ENCODE peak calls at places on chromosomes 6 and 20, in ten cellular contexts. One of them, this sample, is unnamed.

GRCh38 chr6:133551847-133552331 is 310.7 kb downstream of the EYA4 start:
- DNase-seq in hippocampal formation: no peak
- DNase-seq in naive B cell: no peak
- DNase-seq in cardiac fibroblast: peak
- DNase-seq in CD8-positive, alpha-beta memory T cell: no peak
- DNase-seq in aorta: no peak
- DNase-seq in ACHN: peak
- DNase-seq in fibroblast of the aortic adventitia: peak
- DNase-seq in COR-L47: no peak
- DNase-seq in pons: no peak
- DNase-seq in this sample: no peak

GRCh38 chr6:151400473-151400872 is 9.1 kb upstream of the ZBTB2 start:
- DNase-seq in hippocampal formation: no peak
- DNase-seq in naive B cell: no peak
- DNase-seq in cardiac fibroblast: no peak
- DNase-seq in CD8-positive, alpha-beta memory T cell: no peak
- DNase-seq in aorta: no peak
- DNase-seq in ACHN: no peak
- DNase-seq in fibroblast of the aortic adventitia: no peak
- DNase-seq in COR-L47: no peak
- DNase-seq in pons: no peak
- DNase-seq in this sample: no peak

GRCh38 chr20:45372241-45372640 is 5.9 kb downstream of the TP53TG5 start:
- DNase-seq in hippocampal formation: no peak
- DNase-seq in naive B cell: no peak
- DNase-seq in cardiac fibroblast: no peak
- DNase-seq in CD8-positive, alpha-beta memory T cell: no peak
- DNase-seq in aorta: no peak
- DNase-seq in ACHN: no peak
- DNase-seq in fibroblast of the aortic adventitia: no peak
- DNase-seq in COR-L47: no peak
- DNase-seq in pons: no peak
- DNase-seq in this sample: peak

GRCh38 chr6:16496982-16497823 is 258.8 kb downstream of the GMPR start:
- DNase-seq in hippocampal formation: no peak
- DNase-seq in naive B cell: no peak
- DNase-seq in cardiac fibroblast: peak
- DNase-seq in CD8-positive, alpha-beta memory T cell: no peak
- DNase-seq in aorta: no peak
- DNase-seq in ACHN: no peak
- DNase-seq in fibroblast of the aortic adventitia: peak
- DNase-seq in COR-L47: no peak
- DNase-seq in pons: no peak
- DNase-seq in this sample: no peak

GRCh38 chr20:51654495-51654894 is 112.0 kb upstream of the NFATC2 start:
- DNase-seq in hippocampal formation: no peak
- DNase-seq in naive B cell: no peak
- DNase-seq in cardiac fibroblast: no peak
- DNase-seq in CD8-positive, alpha-beta memory T cell: no peak
- DNase-seq in aorta: no peak
- DNase-seq in ACHN: no peak
- DNase-seq in fibroblast of the aortic adventitia: no peak
- DNase-seq in COR-L47: no peak
- DNase-seq in pons: no peak
- DNase-seq in this sample: no peak

GRCh38 chr20:50330504-50331313 is 140.1 kb downstream of the CEBPB start:
- DNase-seq in hippocampal formation: no peak
- DNase-seq in naive B cell: no peak
- DNase-seq in cardiac fibroblast: peak
- DNase-seq in CD8-positive, alpha-beta memory T cell: no peak
- DNase-seq in aorta: peak
- DNase-seq in ACHN: no peak
- DNase-seq in fibroblast of the aortic adventitia: no peak
- DNase-seq in COR-L47: no peak
- DNase-seq in pons: peak
- DNase-seq in this sample: no peak

GRCh38 chr20:32976746-32977145 is 27.5 kb downstream of the SUN5 start:
- DNase-seq in hippocampal formation: no peak
- DNase-seq in naive B cell: no peak
- DNase-seq in cardiac fibroblast: no peak
- DNase-seq in CD8-positive, alpha-beta memory T cell: no peak
- DNase-seq in aorta: no peak
- DNase-seq in ACHN: no peak
- DNase-seq in fibroblast of the aortic adventitia: no peak
- DNase-seq in COR-L47: no peak
- DNase-seq in pons: no peak
- DNase-seq in this sample: peak

GRCh38 chr20:62337558-62338293 is 29.4 kb downstream of the LAMA5 start:
- DNase-seq in hippocampal formation: no peak
- DNase-seq in naive B cell: peak
- DNase-seq in cardiac fibroblast: no peak
- DNase-seq in CD8-positive, alpha-beta memory T cell: no peak
- DNase-seq in aorta: no peak
- DNase-seq in ACHN: no peak
- DNase-seq in fibroblast of the aortic adventitia: no peak
- DNase-seq in COR-L47: peak
- DNase-seq in pons: no peak
- DNase-seq in this sample: no peak

GRCh38 chr6:139109558-139109957 is 25.3 kb upstream of the HECA start:
- DNase-seq in hippocampal formation: no peak
- DNase-seq in naive B cell: no peak
- DNase-seq in cardiac fibroblast: peak
- DNase-seq in CD8-positive, alpha-beta memory T cell: no peak
- DNase-seq in aorta: no peak
- DNase-seq in ACHN: peak
- DNase-seq in fibroblast of the aortic adventitia: peak
- DNase-seq in COR-L47: no peak
- DNase-seq in pons: no peak
- DNase-seq in this sample: no peak

GRCh38 chr6:134177753-134178229 is 125.4 kb upstream of the SLC2A12 start:
- DNase-seq in hippocampal formation: peak
- DNase-seq in naive B cell: no peak
- DNase-seq in cardiac fibroblast: peak
- DNase-seq in CD8-positive, alpha-beta memory T cell: no peak
- DNase-seq in aorta: no peak
- DNase-seq in ACHN: no peak
- DNase-seq in fibroblast of the aortic adventitia: peak
- DNase-seq in COR-L47: no peak
- DNase-seq in pons: no peak
- DNase-seq in this sample: no peak

GRCh38 chr6:36848658-36849441 is 9.6 kb upstream of the CPNE5 start:
- DNase-seq in hippocampal formation: no peak
- DNase-seq in naive B cell: no peak
- DNase-seq in cardiac fibroblast: peak
- DNase-seq in CD8-positive, alpha-beta memory T cell: no peak
- DNase-seq in aorta: no peak
- DNase-seq in ACHN: no peak
- DNase-seq in fibroblast of the aortic adventitia: no peak
- DNase-seq in COR-L47: no peak
- DNase-seq in pons: peak
- DNase-seq in this sample: peak

GRCh38 chr6:13044390-13044789 is 283.9 kb downstream of the TBC1D7 start:
- DNase-seq in hippocampal formation: no peak
- DNase-seq in naive B cell: no peak
- DNase-seq in cardiac fibroblast: peak
- DNase-seq in CD8-positive, alpha-beta memory T cell: no peak
- DNase-seq in aorta: peak
- DNase-seq in ACHN: no peak
- DNase-seq in fibroblast of the aortic adventitia: peak
- DNase-seq in COR-L47: no peak
- DNase-seq in pons: no peak
- DNase-seq in this sample: no peak

GRCh38 chr6:3205913-3206312 is 21.5 kb downstream of the TUBB2B start:
- DNase-seq in hippocampal formation: no peak
- DNase-seq in naive B cell: no peak
- DNase-seq in cardiac fibroblast: peak
- DNase-seq in CD8-positive, alpha-beta memory T cell: no peak
- DNase-seq in aorta: no peak
- DNase-seq in ACHN: no peak
- DNase-seq in fibroblast of the aortic adventitia: peak
- DNase-seq in COR-L47: no peak
- DNase-seq in pons: no peak
- DNase-seq in this sample: no peak

GRCh38 chr6:151551223-151551857 is 57.5 kb downstream of the CCDC170 start:
- DNase-seq in hippocampal formation: no peak
- DNase-seq in naive B cell: no peak
- DNase-seq in cardiac fibroblast: no peak
- DNase-seq in CD8-positive, alpha-beta memory T cell: no peak
- DNase-seq in aorta: no peak
- DNase-seq in ACHN: no peak
- DNase-seq in fibroblast of the aortic adventitia: no peak
- DNase-seq in COR-L47: no peak
- DNase-seq in pons: no peak
- DNase-seq in this sample: no peak

GRCh38 chr6:30356519-30356918 is 11.6 kb downstream of the RPP21 start:
- DNase-seq in hippocampal formation: no peak
- DNase-seq in naive B cell: no peak
- DNase-seq in cardiac fibroblast: no peak
- DNase-seq in CD8-positive, alpha-beta memory T cell: no peak
- DNase-seq in aorta: no peak
- DNase-seq in ACHN: no peak
- DNase-seq in fibroblast of the aortic adventitia: no peak
- DNase-seq in COR-L47: no peak
- DNase-seq in pons: no peak
- DNase-seq in this sample: no peak

GRCh38 chr20:42974347-42974746 is 215.4 kb downstream of the PTPRT start:
- DNase-seq in hippocampal formation: no peak
- DNase-seq in naive B cell: no peak
- DNase-seq in cardiac fibroblast: no peak
- DNase-seq in CD8-positive, alpha-beta memory T cell: no peak
- DNase-seq in aorta: no peak
- DNase-seq in ACHN: no peak
- DNase-seq in fibroblast of the aortic adventitia: no peak
- DNase-seq in COR-L47: no peak
- DNase-seq in pons: no peak
- DNase-seq in this sample: no peak

GRCh38 chr20:11001767-11002540 is 328.2 kb upstream of the JAG1 start:
- DNase-seq in hippocampal formation: no peak
- DNase-seq in naive B cell: no peak
- DNase-seq in cardiac fibroblast: peak
- DNase-seq in CD8-positive, alpha-beta memory T cell: no peak
- DNase-seq in aorta: peak
- DNase-seq in ACHN: peak
- DNase-seq in fibroblast of the aortic adventitia: no peak
- DNase-seq in COR-L47: no peak
- DNase-seq in pons: no peak
- DNase-seq in this sample: peak

GRCh38 chr20:46351357-46352058 is 43.2 kb upstream of the CDH22 start:
- DNase-seq in hippocampal formation: no peak
- DNase-seq in naive B cell: no peak
- DNase-seq in cardiac fibroblast: no peak
- DNase-seq in CD8-positive, alpha-beta memory T cell: no peak
- DNase-seq in aorta: no peak
- DNase-seq in ACHN: no peak
- DNase-seq in fibroblast of the aortic adventitia: no peak
- DNase-seq in COR-L47: no peak
- DNase-seq in pons: no peak
- DNase-seq in this sample: no peak

GRCh38 chr6:195861-196360 is 96.4 kb upstream of the DUSP22 start:
- DNase-seq in hippocampal formation: no peak
- DNase-seq in naive B cell: no peak
- DNase-seq in cardiac fibroblast: peak
- DNase-seq in CD8-positive, alpha-beta memory T cell: peak
- DNase-seq in aorta: no peak
- DNase-seq in ACHN: no peak
- DNase-seq in fibroblast of the aortic adventitia: peak
- DNase-seq in COR-L47: no peak
- DNase-seq in pons: no peak
- DNase-seq in this sample: no peak

GRCh38 chr6:37131960-37132253 is 38.0 kb upstream of the PIM1 start:
- DNase-seq in hippocampal formation: no peak
- DNase-seq in naive B cell: no peak
- DNase-seq in cardiac fibroblast: no peak
- DNase-seq in CD8-positive, alpha-beta memory T cell: no peak
- DNase-seq in aorta: no peak
- DNase-seq in ACHN: no peak
- DNase-seq in fibroblast of the aortic adventitia: no peak
- DNase-seq in COR-L47: no peak
- DNase-seq in pons: no peak
- DNase-seq in this sample: no peak

GRCh38 chr20:50692553-50692933 is 1.2 kb upstream of the RIPOR3 start:
- DNase-seq in hippocampal formation: no peak
- DNase-seq in naive B cell: no peak
- DNase-seq in cardiac fibroblast: no peak
- DNase-seq in CD8-positive, alpha-beta memory T cell: no peak
- DNase-seq in aorta: no peak
- DNase-seq in ACHN: no peak
- DNase-seq in fibroblast of the aortic adventitia: no peak
- DNase-seq in COR-L47: no peak
- DNase-seq in pons: peak
- DNase-seq in this sample: no peak

GRCh38 chr6:162046324-162046723 is 681.2 kb downstream of the PRKN start:
- DNase-seq in hippocampal formation: no peak
- DNase-seq in naive B cell: no peak
- DNase-seq in cardiac fibroblast: no peak
- DNase-seq in CD8-positive, alpha-beta memory T cell: no peak
- DNase-seq in aorta: no peak
- DNase-seq in ACHN: no peak
- DNase-seq in fibroblast of the aortic adventitia: no peak
- DNase-seq in COR-L47: no peak
- DNase-seq in pons: no peak
- DNase-seq in this sample: no peak

GRCh38 chr20:46122071-46122470 is 4.0 kb downstream of the CD40 start:
- DNase-seq in hippocampal formation: no peak
- DNase-seq in naive B cell: no peak
- DNase-seq in cardiac fibroblast: peak
- DNase-seq in CD8-positive, alpha-beta memory T cell: no peak
- DNase-seq in aorta: no peak
- DNase-seq in ACHN: peak
- DNase-seq in fibroblast of the aortic adventitia: peak
- DNase-seq in COR-L47: no peak
- DNase-seq in pons: no peak
- DNase-seq in this sample: no peak

GRCh38 chr6:71250050-71250689 is 38.4 kb upstream of the OGFRL1 start:
- DNase-seq in hippocampal formation: no peak
- DNase-seq in naive B cell: no peak
- DNase-seq in cardiac fibroblast: peak
- DNase-seq in CD8-positive, alpha-beta memory T cell: no peak
- DNase-seq in aorta: no peak
- DNase-seq in ACHN: peak
- DNase-seq in fibroblast of the aortic adventitia: peak
- DNase-seq in COR-L47: no peak
- DNase-seq in pons: peak
- DNase-seq in this sample: no peak

GRCh38 chr20:10093087-10093591 is 58.4 kb downstream of the ANKEF1 start:
- DNase-seq in hippocampal formation: no peak
- DNase-seq in naive B cell: no peak
- DNase-seq in cardiac fibroblast: peak
- DNase-seq in CD8-positive, alpha-beta memory T cell: no peak
- DNase-seq in aorta: no peak
- DNase-seq in ACHN: no peak
- DNase-seq in fibroblast of the aortic adventitia: peak
- DNase-seq in COR-L47: no peak
- DNase-seq in pons: no peak
- DNase-seq in this sample: no peak

GRCh38 chr20:57582432-57583288 is 21.8 kb downstream of the PCK1 start:
- DNase-seq in hippocampal formation: no peak
- DNase-seq in naive B cell: no peak
- DNase-seq in cardiac fibroblast: peak
- DNase-seq in CD8-positive, alpha-beta memory T cell: no peak
- DNase-seq in aorta: peak
- DNase-seq in ACHN: no peak
- DNase-seq in fibroblast of the aortic adventitia: peak
- DNase-seq in COR-L47: peak
- DNase-seq in pons: peak
- DNase-seq in this sample: peak

GRCh38 chr6:41732601-41733348 is 2.6 kb downstream of the TFEB start:
- DNase-seq in hippocampal formation: no peak
- DNase-seq in naive B cell: peak
- DNase-seq in cardiac fibroblast: no peak
- DNase-seq in CD8-positive, alpha-beta memory T cell: peak
- DNase-seq in aorta: peak
- DNase-seq in ACHN: peak
- DNase-seq in fibroblast of the aortic adventitia: no peak
- DNase-seq in COR-L47: peak
- DNase-seq in pons: peak
- DNase-seq in this sample: no peak

GRCh38 chr6:142731611-142732010 is 213.4 kb downstream of the HIVEP2 start:
- DNase-seq in hippocampal formation: no peak
- DNase-seq in naive B cell: no peak
- DNase-seq in cardiac fibroblast: no peak
- DNase-seq in CD8-positive, alpha-beta memory T cell: no peak
- DNase-seq in aorta: no peak
- DNase-seq in ACHN: no peak
- DNase-seq in fibroblast of the aortic adventitia: no peak
- DNase-seq in COR-L47: no peak
- DNase-seq in pons: no peak
- DNase-seq in this sample: no peak